ENCODE peak calls at places on chromosomes 12 and 14, in six cellular contexts. One of them, this sample, is unnamed.

GRCh38 chr14:41749425-41749824 is 142.7 kb downstream of the LRFN5 start:
- DNase-seq in dorsolateral prefrontal cortex: no peak
- DNase-seq in osteoblast: no peak
- DNase-seq in RWPE2: no peak
- DNase-seq in heart right ventricle: no peak
- DNase-seq in left ventricle myocardium inferior: no peak
- DNase-seq in this sample: no peak

GRCh38 chr14:93115920-93116675 is at the start of gene ITPK1:
- DNase-seq in dorsolateral prefrontal cortex: peak; percentile 32
- DNase-seq in osteoblast: peak; percentile 99
- DNase-seq in RWPE2: no peak
- DNase-seq in heart right ventricle: peak; percentile 42
- DNase-seq in left ventricle myocardium inferior: peak; percentile 55
- DNase-seq in this sample: peak; percentile 54

GRCh38 chr14:104688755-104689619 is at the start of gene INF2:
- DNase-seq in dorsolateral prefrontal cortex: no peak
- DNase-seq in osteoblast: peak; percentile 100
- DNase-seq in RWPE2: no peak
- DNase-seq in heart right ventricle: peak; percentile 60
- DNase-seq in left ventricle myocardium inferior: peak; percentile 69
- DNase-seq in this sample: peak; percentile 85

GRCh38 chr12:106297075-106297474 is 5.5 kb upstream of the TCP11L2 start:
- DNase-seq in dorsolateral prefrontal cortex: no peak
- DNase-seq in osteoblast: no peak
- DNase-seq in RWPE2: no peak
- DNase-seq in heart right ventricle: no peak
- DNase-seq in left ventricle myocardium inferior: no peak
- DNase-seq in this sample: no peak

GRCh38 chr12:107486140-107486892 is 199.3 kb upstream of the PWP1 start:
- DNase-seq in dorsolateral prefrontal cortex: no peak
- DNase-seq in osteoblast: no peak
- DNase-seq in RWPE2: no peak
- DNase-seq in heart right ventricle: no peak
- DNase-seq in left ventricle myocardium inferior: no peak
- DNase-seq in this sample: no peak

GRCh38 chr12:105100207-105100985 is 7.1 kb upstream of the WASHC4 start:
- DNase-seq in dorsolateral prefrontal cortex: no peak
- DNase-seq in osteoblast: peak; percentile 65
- DNase-seq in RWPE2: no peak
- DNase-seq in heart right ventricle: no peak
- DNase-seq in left ventricle myocardium inferior: no peak
- DNase-seq in this sample: no peak

GRCh38 chr14:105356927-105357326 is 41.4 kb upstream of the TEX22 start:
- DNase-seq in dorsolateral prefrontal cortex: no peak
- DNase-seq in osteoblast: no peak
- DNase-seq in RWPE2: no peak
- DNase-seq in heart right ventricle: no peak
- DNase-seq in left ventricle myocardium inferior: no peak
- DNase-seq in this sample: no peak

GRCh38 chr14:23324455-23324846 is 3.2 kb downstream of the PABPN1 start:
- DNase-seq in dorsolateral prefrontal cortex: no peak
- DNase-seq in osteoblast: no peak
- DNase-seq in RWPE2: no peak
- DNase-seq in heart right ventricle: no peak
- DNase-seq in left ventricle myocardium inferior: no peak
- DNase-seq in this sample: no peak

GRCh38 chr14:91149462-91149861 is 35.6 kb downstream of the DGLUCY start:
- DNase-seq in dorsolateral prefrontal cortex: no peak
- DNase-seq in osteoblast: peak; percentile 94
- DNase-seq in RWPE2: peak; percentile 81
- DNase-seq in heart right ventricle: peak; percentile 63
- DNase-seq in left ventricle myocardium inferior: no peak
- DNase-seq in this sample: peak; percentile 84

GRCh38 chr12:124767075-124767821 is 96.4 kb downstream of the SCARB1 start:
- DNase-seq in dorsolateral prefrontal cortex: peak; percentile 82
- DNase-seq in osteoblast: peak; percentile 95
- DNase-seq in RWPE2: no peak
- DNase-seq in heart right ventricle: peak; percentile 80
- DNase-seq in left ventricle myocardium inferior: peak; percentile 85
- DNase-seq in this sample: peak; percentile 78

GRCh38 chr12:42588981-42589464 is 523 bp downstream of the PRICKLE1 start:
- DNase-seq in dorsolateral prefrontal cortex: no peak
- DNase-seq in osteoblast: peak; percentile 65
- DNase-seq in RWPE2: no peak
- DNase-seq in heart right ventricle: peak; percentile 62
- DNase-seq in left ventricle myocardium inferior: peak; percentile 34
- DNase-seq in this sample: peak; percentile 43

GRCh38 chr14:22532345-22533056 is 56.5 kb downstream of the DAD1 start:
- DNase-seq in dorsolateral prefrontal cortex: no peak
- DNase-seq in osteoblast: peak; percentile 30
- DNase-seq in RWPE2: no peak
- DNase-seq in heart right ventricle: no peak
- DNase-seq in left ventricle myocardium inferior: no peak
- DNase-seq in this sample: no peak

GRCh38 chr14:24815543-24815942 is 181.6 kb upstream of the GZMB start:
- DNase-seq in dorsolateral prefrontal cortex: no peak
- DNase-seq in osteoblast: no peak
- DNase-seq in RWPE2: no peak
- DNase-seq in heart right ventricle: no peak
- DNase-seq in left ventricle myocardium inferior: no peak
- DNase-seq in this sample: no peak

GRCh38 chr14:50620341-50620740 is 47.8 kb downstream of the SAV1 start:
- DNase-seq in dorsolateral prefrontal cortex: no peak
- DNase-seq in osteoblast: peak; percentile 60
- DNase-seq in RWPE2: no peak
- DNase-seq in heart right ventricle: no peak
- DNase-seq in left ventricle myocardium inferior: no peak
- DNase-seq in this sample: peak; percentile 0

GRCh38 chr12:69059465-69060457 is 126.8 kb upstream of the CPM start:
- DNase-seq in dorsolateral prefrontal cortex: no peak
- DNase-seq in osteoblast: peak; percentile 81
- DNase-seq in RWPE2: no peak
- DNase-seq in heart right ventricle: no peak
- DNase-seq in left ventricle myocardium inferior: no peak
- DNase-seq in this sample: peak; percentile 68

GRCh38 chr12:50132505-50133135 is 20.6 kb downstream of the COX14 start:
- DNase-seq in dorsolateral prefrontal cortex: no peak
- DNase-seq in osteoblast: no peak
- DNase-seq in RWPE2: no peak
- DNase-seq in heart right ventricle: no peak
- DNase-seq in left ventricle myocardium inferior: no peak
- DNase-seq in this sample: no peak
- TF ChIP-seq CTCF in dorsolateral prefrontal cortex: peak; percentile 44
- TF ChIP-seq CTCF in osteoblast: peak; percentile 60
- TF ChIP-seq CTCF in RWPE2: peak; percentile 57
- TF ChIP-seq CTCF in heart right ventricle: peak; percentile 48
- TF ChIP-seq CTCF in left ventricle myocardium inferior: peak; percentile 50
- TF ChIP-seq CTCF in this sample: peak; percentile 50

DNA sequence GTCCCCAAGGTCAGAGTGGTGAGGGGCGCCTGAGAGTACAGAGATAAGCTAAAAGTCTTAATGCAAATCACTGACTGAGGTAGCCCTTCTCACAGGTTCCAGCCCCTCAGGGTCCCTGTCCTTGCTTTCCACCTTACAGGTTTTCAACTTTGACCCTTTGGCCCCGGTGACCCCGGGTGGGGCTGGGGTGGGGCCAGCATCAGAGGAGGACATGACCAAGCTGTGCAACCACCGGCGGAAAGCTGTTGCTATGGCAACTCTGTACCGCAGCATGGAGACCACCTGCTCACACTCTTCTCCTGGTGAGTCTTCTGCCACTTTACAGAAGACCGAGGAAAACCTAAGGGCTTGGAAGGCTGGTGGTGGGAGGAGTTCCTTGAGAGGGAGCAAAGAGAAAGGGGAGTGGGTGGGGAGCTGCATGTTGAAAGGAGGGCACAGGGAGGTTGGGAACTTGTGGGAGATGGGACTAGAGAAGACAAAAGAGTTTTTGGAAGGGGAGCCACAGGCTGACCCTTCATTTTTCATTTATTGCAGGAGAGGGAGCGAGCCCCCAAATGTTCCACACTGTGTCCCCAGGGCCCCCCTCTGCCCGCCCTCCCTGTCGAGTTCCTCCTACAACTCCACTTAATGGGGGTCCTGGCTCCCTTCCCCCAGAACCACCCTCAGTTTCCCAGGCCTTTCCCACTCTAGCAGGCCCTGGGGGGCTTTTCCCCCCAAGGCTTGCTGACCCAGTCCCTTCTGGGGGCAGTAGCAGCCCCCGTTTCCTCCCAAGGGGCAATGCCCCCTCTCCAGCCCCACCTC is 2.4 kb downstream of the MBD6 start:
- DNase-seq in dorsolateral prefrontal cortex: no peak
- DNase-seq in osteoblast: peak; percentile 84
- DNase-seq in RWPE2: no peak
- DNase-seq in heart right ventricle: no peak
- DNase-seq in left ventricle myocardium inferior: no peak
- DNase-seq in this sample: no peak
- H3K27ac ChIP-seq in dorsolateral prefrontal cortex: peak overlapping the region; percentile 99
- H3K27ac ChIP-seq in osteoblast: no peak overlapping the region
- H3K27ac ChIP-seq in RWPE2: no peak overlapping the region
- H3K27ac ChIP-seq in heart right ventricle: no peak overlapping the region
- H3K27ac ChIP-seq in left ventricle myocardium inferior: peak overlapping the region; percentile 100
- H3K27ac ChIP-seq in this sample: peak overlapping the region; percentile 98

DNA sequence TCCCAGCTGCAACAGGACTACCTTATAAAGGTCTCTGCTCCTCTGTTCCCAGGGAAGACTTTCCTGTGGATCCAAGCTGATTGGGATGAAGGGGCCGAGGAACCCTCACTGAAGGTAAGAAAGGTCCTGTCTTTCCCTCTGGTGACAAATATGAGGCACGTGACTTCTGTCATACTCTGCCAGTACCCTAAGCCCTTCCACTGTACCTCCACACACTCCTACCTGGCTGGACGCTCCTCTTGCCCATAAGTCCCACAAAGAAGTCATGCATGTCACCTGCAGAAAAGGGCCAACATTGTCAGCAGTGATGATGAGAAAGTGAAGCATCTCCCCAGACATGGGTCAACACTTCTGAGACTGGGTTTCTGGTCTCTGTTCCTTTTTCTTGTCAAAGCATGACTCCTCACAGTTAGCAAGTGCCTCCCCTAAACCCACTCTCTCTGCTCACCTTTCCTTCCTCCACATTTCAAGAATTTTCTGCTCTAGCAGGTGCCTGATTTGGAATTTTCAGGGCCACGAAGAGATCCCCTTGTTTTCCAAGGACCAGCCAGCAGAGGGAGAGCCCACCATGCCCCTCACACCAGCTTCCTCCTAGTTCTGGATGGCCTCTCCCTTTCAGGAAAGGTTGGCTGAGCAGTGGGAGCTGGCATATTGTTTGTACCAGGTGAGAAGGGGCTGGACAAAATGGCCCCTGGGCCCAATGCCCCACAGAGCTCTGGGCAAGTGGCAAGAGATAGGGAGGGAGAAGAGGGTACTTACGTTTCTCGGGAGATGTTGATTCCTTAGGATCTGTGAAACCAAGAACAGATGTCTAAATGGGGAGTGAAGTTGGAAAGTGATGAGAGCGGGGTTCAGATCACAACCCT is 3.5 kb downstream of the TAC3 start:
- DNase-seq in dorsolateral prefrontal cortex: no peak
- DNase-seq in osteoblast: no peak
- DNase-seq in RWPE2: no peak
- DNase-seq in heart right ventricle: no peak
- DNase-seq in left ventricle myocardium inferior: no peak
- DNase-seq in this sample: no peak
- TF ChIP-seq CTCF in dorsolateral prefrontal cortex: no peak
- TF ChIP-seq CTCF in osteoblast: peak; percentile 6
- TF ChIP-seq CTCF in RWPE2: no peak
- TF ChIP-seq CTCF in heart right ventricle: no peak
- TF ChIP-seq CTCF in left ventricle myocardium inferior: no peak
- TF ChIP-seq CTCF in this sample: no peak

GRCh38 chr14:55121146-55121545 is 7.9 kb upstream of the LGALS3 start:
- DNase-seq in dorsolateral prefrontal cortex: no peak
- DNase-seq in osteoblast: no peak
- DNase-seq in RWPE2: no peak
- DNase-seq in heart right ventricle: no peak
- DNase-seq in left ventricle myocardium inferior: no peak
- DNase-seq in this sample: no peak

GRCh38 chr14:55123101-55123500 is 6.0 kb upstream of the LGALS3 start:
- DNase-seq in dorsolateral prefrontal cortex: no peak
- DNase-seq in osteoblast: peak; percentile 94
- DNase-seq in RWPE2: no peak
- DNase-seq in heart right ventricle: no peak
- DNase-seq in left ventricle myocardium inferior: no peak
- DNase-seq in this sample: no peak

GRCh38 chr14:55120466-55121144 is 8.4 kb upstream of the LGALS3 start:
- DNase-seq in dorsolateral prefrontal cortex: no peak
- DNase-seq in osteoblast: no peak
- DNase-seq in RWPE2: no peak
- DNase-seq in heart right ventricle: no peak
- DNase-seq in left ventricle myocardium inferior: no peak
- DNase-seq in this sample: no peak

GRCh38 chr14:55122441-55122986 is 6.5 kb upstream of the LGALS3 start:
- DNase-seq in dorsolateral prefrontal cortex: no peak
- DNase-seq in osteoblast: no peak
- DNase-seq in RWPE2: no peak
- DNase-seq in heart right ventricle: peak; percentile 78
- DNase-seq in left ventricle myocardium inferior: peak; percentile 76
- DNase-seq in this sample: peak; percentile 50

DNA sequence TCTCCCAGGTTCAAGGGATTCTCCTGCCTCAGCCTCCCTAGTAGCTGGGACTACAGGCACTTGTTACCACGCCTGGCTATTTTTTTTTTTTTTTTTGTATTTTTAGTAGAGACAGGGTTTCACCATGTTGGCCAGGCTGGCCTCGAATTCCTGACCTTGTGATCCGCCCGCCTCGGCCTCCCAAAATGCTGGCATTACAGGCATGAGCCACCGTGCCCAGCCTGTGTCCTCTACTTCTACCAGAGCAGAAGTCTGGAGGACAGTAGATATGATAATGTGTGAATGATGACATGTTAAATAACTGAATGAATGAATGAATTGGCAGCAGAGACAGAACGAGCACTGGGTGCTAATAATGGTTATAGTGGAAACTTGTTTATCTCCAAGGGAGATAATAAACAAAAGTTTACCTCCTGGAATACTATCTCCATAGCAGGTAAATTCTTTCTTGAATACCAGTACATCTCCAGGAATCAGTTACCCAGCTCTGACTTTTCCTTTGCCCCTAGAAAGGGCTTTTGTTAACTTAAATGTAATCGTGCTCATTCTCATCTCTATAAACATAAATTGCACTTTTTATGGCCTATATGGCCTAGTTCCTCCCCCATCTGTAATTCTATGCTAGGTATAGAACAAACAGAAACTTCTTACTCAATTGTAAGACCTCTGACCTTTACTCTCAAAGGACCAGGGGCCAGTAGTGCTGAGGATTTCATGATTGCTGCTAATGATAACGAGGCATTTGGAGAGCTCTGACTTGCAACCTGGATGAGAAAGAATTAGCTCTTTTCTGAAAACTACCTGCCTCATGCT is 7.2 kb upstream of the LGALS3 start:
- DNase-seq in dorsolateral prefrontal cortex: no peak
- DNase-seq in osteoblast: no peak
- DNase-seq in RWPE2: no peak
- DNase-seq in heart right ventricle: no peak
- DNase-seq in left ventricle myocardium inferior: no peak
- DNase-seq in this sample: no peak
- H3K27ac ChIP-seq in dorsolateral prefrontal cortex: no peak overlapping the region
- H3K27ac ChIP-seq in osteoblast: no peak overlapping the region
- H3K27ac ChIP-seq in RWPE2: peak overlapping the region; percentile 30
- H3K27ac ChIP-seq in heart right ventricle: peak overlapping the region; percentile 83
- H3K27ac ChIP-seq in left ventricle myocardium inferior: peak overlapping the region; percentile 95
- H3K27ac ChIP-seq in this sample: no peak overlapping the region

This sample was measured in RWPE1.